ENCODE peak calls at places on chromosomes 3 and 15, in ten cellular contexts. G is left cardiac atrium; K is osteocyte; O is Peyer's patch; M is stimulated activated CD4-positive, alpha-beta T cell treated with anti-CD3 and anti-CD28 coated beads, Interleukin-4, amount 100 ng/mL, for 24 hours; R is nucleus accumbens; T is A549; S is cardiac muscle cell; V is nephron progenitor cell; Q is CD8-positive, alpha-beta memory T cell. B is an unnamed sample.

GRCh38 chr3:121424549-121424948 is 121.2 kb downstream of the POLQ start:
- DNase-seq in S (no peak), R (no peak), M (no peak), O (no peak), T (no peak), V (no peak), K (no peak), G (no peak), Q (no peak), B (no peak)

GRCh38 chr15:64044315-64045105 is 1.8 kb downstream of the DAPK2 start:
- DNase-seq in Q (no peak), O (peak; percentile 71), S (no peak), V (no peak), M (no peak), R (no peak), K (no peak), T (no peak), G (no peak), B (no peak)

GRCh38 chr3:53166781-53167291 is 5.8 kb downstream of the PRKCD start:
- DNase-seq in Q (no peak), M (no peak), O (peak; percentile 54), G (peak; percentile 79), T (no peak), R (no peak), K (no peak), S (peak; percentile 86), V (no peak), B (peak; percentile 78)

GRCh38 chr3:58148049-58148448 is 62.7 kb downstream of the DNASE1L3 start:
- DNase-seq in T (no peak), S (no peak), G (no peak), V (no peak), R (no peak), Q (no peak), K (no peak), O (no peak), M (no peak), B (no peak)

GRCh38 chr3:60079076-60079475 is 1029.3 kb upstream of the CFAP20DC start:
- DNase-seq in T (no peak), M (peak; percentile 70), O (no peak), S (no peak), K (no peak), R (no peak), G (no peak), Q (peak; percentile 44), V (no peak), B (no peak)

GRCh38 chr3:66001626-66002025 is 37.1 kb downstream of the MAGI1 start:
- DNase-seq in S (no peak), G (no peak), Q (no peak), O (no peak), R (no peak), M (no peak), T (no peak), V (no peak), K (no peak), B (no peak)

GRCh38 chr15:89958107-89958805 is 42.9 kb upstream of the ZNF710 start:
- DNase-seq in V (no peak), K (no peak), G (no peak), Q (no peak), M (no peak), R (no peak), O (no peak), S (no peak), T (no peak), B (no peak)

GRCh38 chr3:160830792-160831191 is 74.8 kb downstream of the PPM1L start:
- DNase-seq in G (no peak), S (no peak), K (no peak), R (no peak), Q (no peak), O (no peak), V (peak; percentile 4), T (no peak), M (no peak), B (no peak)

GRCh38 chr15:80517290-80517689 is 113.1 kb downstream of the ARNT2 start:
- DNase-seq in Q (no peak), R (no peak), K (no peak), V (no peak), O (no peak), S (no peak), M (no peak), T (no peak), G (no peak), B (no peak)

GRCh38 chr3:141594357-141594756 is 107.5 kb downstream of the RASA2 start:
- DNase-seq in S (no peak), T (no peak), O (no peak), K (no peak), V (no peak), Q (no peak), G (no peak), R (no peak), M (no peak), B (no peak)

GRCh38 chr3:123286308-123287023 is 84.7 kb downstream of the SEC22A start:
- DNase-seq in G (no peak), V (peak; percentile 82), M (peak; percentile 23), R (no peak), S (peak; percentile 81), K (peak; percentile 88), O (no peak), Q (no peak), T (peak; percentile 70), B (peak; percentile 57)

GRCh38 chr3:30186741-30187219 is 419.6 kb upstream of the TGFBR2 start:
- DNase-seq in Q (no peak), T (no peak), G (no peak), K (no peak), S (no peak), R (no peak), M (no peak), O (no peak), V (no peak), B (no peak)

GRCh38 chr3:33074217-33075067 is 22.5 kb downstream of the GLB1 start:
- DNase-seq in K (no peak), G (peak; percentile 54), V (peak; percentile 73), O (peak; percentile 69), R (no peak), M (peak; percentile 83), Q (peak; percentile 54), T (peak; percentile 76), S (peak; percentile 83), B (no peak)

GRCh38 chr3:171494457-171495109 is 34.4 kb upstream of the TNIK start:
- DNase-seq in S (no peak), Q (peak; percentile 72), R (no peak), V (no peak), K (no peak), G (no peak), T (no peak), O (no peak), M (no peak), B (no peak)

GRCh38 chr15:76973362-76973743 is 21.6 kb upstream of the PSTPIP1 start:
- DNase-seq in T (peak; percentile 45), K (peak; percentile 75), O (peak; percentile 52), V (peak; percentile 66), Q (peak; percentile 62), M (peak; percentile 75), G (peak; percentile 65), R (no peak), S (peak; percentile 72), B (no peak)

GRCh38 chr3:23713641-23714040 is 92.1 kb upstream of the UBE2E1 start:
- DNase-seq in T (no peak), O (no peak), S (no peak), Q (no peak), G (no peak), K (no peak), R (no peak), V (no peak), M (no peak), B (no peak)

GRCh38 chr3:139597947-139598346 is 58.4 kb upstream of the RBP1 start:
- DNase-seq in R (no peak), S (no peak), G (no peak), M (no peak), O (no peak), V (no peak), Q (no peak), T (no peak), K (no peak), B (no peak)

GRCh38 chr3:57391767-57392166 is 99.3 kb upstream of the ASB14 start:
- DNase-seq in S (no peak), O (no peak), T (no peak), R (no peak), M (no peak), K (no peak), V (no peak), Q (no peak), G (no peak), B (no peak)

GRCh38 chr3:58198804-58199203 is 12.0 kb downstream of the DNASE1L3 start:
- DNase-seq in M (no peak), R (no peak), O (no peak), K (no peak), Q (no peak), S (peak; percentile 34), T (no peak), V (no peak), G (no peak), B (no peak)

GRCh38 chr15:86892774-86893449 is 813.2 kb downstream of the AGBL1 start:
- DNase-seq in G (no peak), T (no peak), Q (no peak), K (no peak), S (peak; percentile 0), O (no peak), R (no peak), M (no peak), V (no peak), B (no peak)

GRCh38 chr3:189563841-189564563 is 67.2 kb upstream of the TP63 start:
- DNase-seq in T (peak; percentile 29), M (peak; percentile 39), O (no peak), R (no peak), G (no peak), Q (no peak), K (no peak), V (no peak), S (peak; percentile 84), B (no peak)

GRCh38 chr3:147903037-147903436 is 493.9 kb downstream of the ZIC1 start:
- DNase-seq in Q (no peak), S (no peak), G (no peak), T (no peak), M (no peak), K (no peak), R (no peak), V (no peak), O (no peak), B (no peak)

GRCh38 chr3:187889106-187889505 is 143.8 kb upstream of the BCL6 start:
- DNase-seq in R (no peak), M (no peak), G (no peak), S (no peak), T (no peak), O (no peak), K (no peak), Q (no peak), V (no peak), B (no peak)

GRCh38 chr3:140529096-140529495 is 148.8 kb upstream of the TRIM42 start:
- DNase-seq in V (no peak), K (peak; percentile 91), O (no peak), M (no peak), R (no peak), S (no peak), Q (no peak), T (peak; percentile 16), G (no peak), B (no peak)

GRCh38 chr3:59321881-59322540 is 272.2 kb upstream of the CFAP20DC start:
- DNase-seq in T (no peak), G (no peak), K (no peak), R (no peak), V (no peak), Q (no peak), O (no peak), M (no peak), S (no peak), B (no peak)

GRCh38 chr3:130733236-130733884 is 13.3 kb downstream of the PIK3R4 start:
- DNase-seq in K (no peak), V (no peak), R (no peak), Q (no peak), S (peak; percentile 63), M (no peak), G (no peak), T (no peak), O (no peak), B (no peak)

GRCh38 chr3:149620291-149621020 is 37.4 kb downstream of the WWTR1 start:
- DNase-seq in S (peak; percentile 68), Q (no peak), O (no peak), K (no peak), G (no peak), T (no peak), V (no peak), R (no peak), M (no peak), B (no peak)